ENCODE peak calls at places on chromosomes 1 and 21, in eight cellular contexts. P is right atrium auricular region, G is heart right ventricle, N is BJ, D is fibroblast of lung, C is dorsolateral prefrontal cortex, T is AG04450, I is NB4. J is an unnamed sample.

GRCh38 chr1:235105051-235106043 is 23.3 kb downstream of the TOMM20 start:
- DNase-seq in D (peak), C (no peak), G (no peak), N (no peak), I (peak), T (no peak), P (peak), J (no peak)

GRCh38 chr1:38814984-38815464 is 44.5 kb downstream of the RRAGC start:
- DNase-seq in T (no peak), I (no peak), G (no peak), P (no peak), D (no peak), N (no peak), C (no peak), J (no peak)

GRCh38 chr1:37661401-37661800 is 26.7 kb upstream of the RSPO1 start:
- DNase-seq in N (no peak), I (no peak), D (no peak), G (no peak), T (no peak), C (no peak), P (no peak), J (no peak)

GRCh38 chr1:3345792-3346191 is 108.7 kb upstream of the ARHGEF16 start:
- DNase-seq in C (peak), D (no peak), P (no peak), I (no peak), G (no peak), T (no peak), N (no peak), J (no peak)

GRCh38 chr1:6420594-6421042 is 899 bp upstream of the HES2 start:
- DNase-seq in D (no peak), P (no peak), G (no peak), I (peak), C (no peak), T (no peak), N (no peak), J (no peak)

GRCh38 chr1:32239335-32239734 is 7.7 kb upstream of the FAM167B start:
- DNase-seq in G (no peak), P (no peak), C (no peak), N (no peak), D (no peak), I (no peak), T (no peak), J (no peak)

GRCh38 chr1:54095543-54096286 is 42.3 kb downstream of the TCEANC2 start:
- DNase-seq in C (no peak), I (peak), G (no peak), T (no peak), N (no peak), P (peak), D (no peak), J (no peak)

GRCh38 chr21:31660134-31660565 is 657 bp downstream of the SOD1 start:
- DNase-seq in P (no peak), I (peak), T (no peak), G (peak), N (no peak), D (peak), C (no peak), J (peak)

GRCh38 chr1:150777544-150777943 is 12.0 kb upstream of the CTSS start:
- DNase-seq in D (no peak), I (no peak), C (no peak), T (no peak), N (no peak), G (no peak), P (no peak), J (no peak)

GRCh38 chr1:107273515-107273914 is 132.7 kb downstream of the NTNG1 start:
- DNase-seq in P (no peak), C (no peak), G (no peak), I (no peak), T (no peak), D (peak), N (no peak), J (no peak)

GRCh38 chr1:107276247-107276646 is 135.4 kb downstream of the NTNG1 start:
- DNase-seq in C (no peak), I (no peak), P (no peak), G (no peak), N (no peak), T (no peak), D (no peak), J (no peak)

GRCh38 chr1:107277022-107277421 is 136.2 kb downstream of the NTNG1 start:
- DNase-seq in D (peak), I (peak), G (peak), N (peak), T (peak), P (no peak), C (no peak), J (peak)

GRCh38 chr1:107274227-107274626 is 133.4 kb downstream of the NTNG1 start:
- DNase-seq in C (no peak), N (no peak), I (no peak), D (no peak), T (no peak), P (no peak), G (no peak), J (no peak)

GRCh38 chr1:107272321-107272720 is 131.5 kb downstream of the NTNG1 start:
- DNase-seq in N (no peak), T (no peak), D (no peak), G (no peak), P (no peak), I (no peak), C (no peak), J (no peak)
- TF ChIP-seq CTCF in N (no peak), T (no peak), D (no peak), G (no peak), P (no peak), I (no peak), C (no peak), J (no peak)

DNA sequence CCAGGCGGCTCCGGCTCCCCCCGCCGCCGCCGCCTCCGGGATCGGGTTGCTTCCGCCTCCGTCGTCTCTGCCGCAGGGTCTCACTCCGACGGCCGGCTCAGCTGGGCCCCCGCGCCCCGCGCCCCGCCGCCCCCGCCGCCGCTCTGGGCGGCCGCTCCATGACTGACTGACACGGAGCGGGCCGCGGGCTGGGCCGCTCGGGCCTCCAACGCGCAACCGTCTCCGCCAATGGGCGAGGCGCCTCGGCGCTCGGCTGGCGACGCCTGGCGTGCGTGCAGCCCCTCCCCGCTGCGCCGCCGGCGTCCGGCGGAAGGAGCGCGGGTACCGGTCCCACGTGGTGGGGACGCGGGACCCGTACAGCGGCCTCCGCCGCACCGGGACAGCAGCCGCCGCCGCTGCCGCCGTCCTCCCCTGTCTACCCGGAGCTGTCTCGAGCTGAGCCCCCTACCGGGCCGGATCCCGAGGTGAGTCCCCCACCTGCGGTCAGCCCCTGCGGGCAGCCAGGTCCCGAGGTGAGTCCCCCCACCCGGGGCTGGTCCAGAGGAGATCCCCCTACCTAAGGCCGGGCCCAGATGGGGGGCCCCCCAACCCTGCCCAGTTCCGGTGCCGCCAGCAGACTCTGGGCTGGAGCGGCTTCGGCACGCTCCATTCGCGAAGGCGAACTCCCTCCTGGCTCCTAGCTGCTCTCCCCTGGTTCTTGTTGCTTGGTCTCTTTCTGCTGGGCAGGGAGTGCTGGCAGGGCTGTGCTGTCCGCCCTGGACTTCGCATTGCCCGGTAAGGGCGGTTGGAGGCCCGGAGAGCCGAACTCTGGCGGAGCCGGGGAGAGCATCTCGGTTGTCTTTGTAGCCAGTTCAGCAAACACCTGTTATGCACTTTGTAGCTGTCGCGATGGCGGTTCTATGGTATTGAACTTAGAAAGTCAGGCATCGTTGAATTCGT is at the start of the genes TAF5L and URB2:
- DNase-seq in P (peak), G (peak), N (peak), D (peak), C (peak), I (peak), T (peak), J (peak)
- TF ChIP-seq CTCF in P (no peak), G (no peak), N (no peak), D (no peak), C (no peak), I (no peak), T (no peak), J (no peak)

DNA sequence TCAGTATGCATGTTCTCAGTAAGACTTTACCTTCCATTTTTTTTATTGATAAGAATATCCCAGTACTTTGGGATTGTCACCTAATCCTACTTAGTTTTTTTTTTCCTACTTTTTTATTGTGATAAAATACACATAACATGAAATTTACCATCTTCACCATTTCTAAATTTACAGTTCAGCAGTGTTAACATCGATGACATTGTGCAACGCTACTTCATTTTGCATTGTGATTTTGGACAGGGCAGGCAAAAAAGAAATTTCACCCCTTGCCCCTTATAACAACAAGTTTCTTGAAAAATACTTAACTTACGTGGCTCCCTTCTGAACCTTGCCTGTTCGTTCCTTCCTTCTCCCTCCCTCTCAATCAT is 92.4 kb downstream of the ATP1A1 start:
- DNase-seq in D (no peak), P (no peak), C (no peak), G (no peak), T (no peak), N (no peak), I (no peak), J (no peak)
- TF ChIP-seq CTCF in D (no peak), P (no peak), C (no peak), G (no peak), T (no peak), N (no peak), I (no peak), J (no peak)

DNA sequence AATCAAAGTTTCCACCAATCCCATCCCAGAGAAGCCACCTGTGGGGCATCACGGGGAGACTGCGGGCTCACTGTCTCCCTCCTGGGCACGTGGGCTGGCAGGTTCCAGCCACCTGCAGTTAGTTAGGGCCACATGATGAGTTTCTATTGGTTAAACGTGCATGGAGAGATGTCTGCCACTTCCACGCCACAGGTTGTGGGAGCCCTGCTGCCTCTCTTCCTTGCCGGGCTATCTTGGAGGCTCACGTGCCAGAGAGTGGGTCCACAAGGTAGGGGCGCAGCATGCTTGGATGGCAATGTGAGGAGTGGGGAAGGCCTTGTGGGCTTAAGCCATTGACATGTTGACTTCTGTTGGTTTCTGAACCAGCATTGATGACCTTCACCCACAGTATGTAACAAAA is 3.5 kb downstream of the KRTAP10-7 start:
- DNase-seq in T (no peak), C (no peak), P (no peak), I (no peak), G (no peak), D (no peak), N (no peak), J (no peak)
- TF ChIP-seq CTCF in T (no peak), C (no peak), P (no peak), I (no peak), G (no peak), D (no peak), N (no peak), J (no peak)

J was measured in Calu3.